ENCODE peak calls at places on chromosomes 13 and 19, in seven cellular contexts. One of them, this sample, is unnamed.

GRCh38 chr19:8499048-8499833 is 3.2 kb downstream of the PRAM1 start:
- DNase-seq in iPS-NIHi11: no peak
- DNase-seq in stimulated activated CD4-positive, alpha-beta T cell treated with anti-CD3 and anti-CD28 coated beads, Interleukin-15, amount 100 ng/mL, for 24 hours: no peak
- DNase-seq in skeletal muscle cell: no peak
- DNase-seq in amygdala: no peak
- DNase-seq in activated CD4-positive, alpha-beta T cell treated with anti-CD3 and anti-CD28 coated beads for 24 hours: no peak
- DNase-seq in T-helper 9 cell: no peak
- DNase-seq in this sample: no peak

GRCh38 chr19:13841339-13842293 is 35.3 kb upstream of the NANOS3 start:
- DNase-seq in iPS-NIHi11: no peak
- DNase-seq in stimulated activated CD4-positive, alpha-beta T cell treated with anti-CD3 and anti-CD28 coated beads, Interleukin-15, amount 100 ng/mL, for 24 hours: peak; percentile 57
- DNase-seq in skeletal muscle cell: no peak
- DNase-seq in amygdala: no peak
- DNase-seq in activated CD4-positive, alpha-beta T cell treated with anti-CD3 and anti-CD28 coated beads for 24 hours: no peak
- DNase-seq in T-helper 9 cell: peak; percentile 42
- DNase-seq in this sample: no peak

GRCh38 chr13:77375554-77375953 is 48.7 kb upstream of the MYCBP2 start:
- DNase-seq in iPS-NIHi11: no peak
- DNase-seq in stimulated activated CD4-positive, alpha-beta T cell treated with anti-CD3 and anti-CD28 coated beads, Interleukin-15, amount 100 ng/mL, for 24 hours: no peak
- DNase-seq in skeletal muscle cell: no peak
- DNase-seq in amygdala: no peak
- DNase-seq in activated CD4-positive, alpha-beta T cell treated with anti-CD3 and anti-CD28 coated beads for 24 hours: no peak
- DNase-seq in T-helper 9 cell: no peak
- DNase-seq in this sample: no peak

GRCh38 chr19:14682084-14682483 is 7.4 kb upstream of the ADGRE3 start:
- DNase-seq in iPS-NIHi11: no peak
- DNase-seq in stimulated activated CD4-positive, alpha-beta T cell treated with anti-CD3 and anti-CD28 coated beads, Interleukin-15, amount 100 ng/mL, for 24 hours: no peak
- DNase-seq in skeletal muscle cell: no peak
- DNase-seq in amygdala: no peak
- DNase-seq in activated CD4-positive, alpha-beta T cell treated with anti-CD3 and anti-CD28 coated beads for 24 hours: no peak
- DNase-seq in T-helper 9 cell: no peak
- DNase-seq in this sample: no peak

GRCh38 chr13:32736648-32737047 is 150.4 kb downstream of the PDS5B start:
- DNase-seq in iPS-NIHi11: no peak
- DNase-seq in stimulated activated CD4-positive, alpha-beta T cell treated with anti-CD3 and anti-CD28 coated beads, Interleukin-15, amount 100 ng/mL, for 24 hours: no peak
- DNase-seq in skeletal muscle cell: no peak
- DNase-seq in amygdala: no peak
- DNase-seq in activated CD4-positive, alpha-beta T cell treated with anti-CD3 and anti-CD28 coated beads for 24 hours: no peak
- DNase-seq in T-helper 9 cell: no peak
- DNase-seq in this sample: no peak

GRCh38 chr13:49444517-49445395 is 682 bp downstream of the SETDB2 start:
- DNase-seq in iPS-NIHi11: peak; percentile 14
- DNase-seq in stimulated activated CD4-positive, alpha-beta T cell treated with anti-CD3 and anti-CD28 coated beads, Interleukin-15, amount 100 ng/mL, for 24 hours: peak; percentile 14
- DNase-seq in skeletal muscle cell: no peak
- DNase-seq in amygdala: no peak
- DNase-seq in activated CD4-positive, alpha-beta T cell treated with anti-CD3 and anti-CD28 coated beads for 24 hours: peak; percentile 16
- DNase-seq in T-helper 9 cell: no peak
- DNase-seq in this sample: no peak

GRCh38 chr13:25602206-25602605 is 230.4 kb downstream of the ATP8A2 start:
- DNase-seq in iPS-NIHi11: peak; percentile 13
- DNase-seq in stimulated activated CD4-positive, alpha-beta T cell treated with anti-CD3 and anti-CD28 coated beads, Interleukin-15, amount 100 ng/mL, for 24 hours: no peak
- DNase-seq in skeletal muscle cell: no peak
- DNase-seq in amygdala: no peak
- DNase-seq in activated CD4-positive, alpha-beta T cell treated with anti-CD3 and anti-CD28 coated beads for 24 hours: no peak
- DNase-seq in T-helper 9 cell: no peak
- DNase-seq in this sample: no peak

GRCh38 chr19:46970815-46971214 is 48.8 kb upstream of the NPAS1 start:
- DNase-seq in iPS-NIHi11: no peak
- DNase-seq in stimulated activated CD4-positive, alpha-beta T cell treated with anti-CD3 and anti-CD28 coated beads, Interleukin-15, amount 100 ng/mL, for 24 hours: no peak
- DNase-seq in skeletal muscle cell: no peak
- DNase-seq in amygdala: no peak
- DNase-seq in activated CD4-positive, alpha-beta T cell treated with anti-CD3 and anti-CD28 coated beads for 24 hours: no peak
- DNase-seq in T-helper 9 cell: no peak
- DNase-seq in this sample: no peak

GRCh38 chr19:14416743-14417214 is 2.4 kb downstream of the DDX39A start:
- DNase-seq in iPS-NIHi11: no peak
- DNase-seq in stimulated activated CD4-positive, alpha-beta T cell treated with anti-CD3 and anti-CD28 coated beads, Interleukin-15, amount 100 ng/mL, for 24 hours: no peak
- DNase-seq in skeletal muscle cell: no peak
- DNase-seq in amygdala: no peak
- DNase-seq in activated CD4-positive, alpha-beta T cell treated with anti-CD3 and anti-CD28 coated beads for 24 hours: no peak
- DNase-seq in T-helper 9 cell: no peak
- DNase-seq in this sample: no peak

GRCh38 chr19:43148233-43148632 is 38.1 kb downstream of the PSG5 start:
- DNase-seq in iPS-NIHi11: no peak
- DNase-seq in stimulated activated CD4-positive, alpha-beta T cell treated with anti-CD3 and anti-CD28 coated beads, Interleukin-15, amount 100 ng/mL, for 24 hours: no peak
- DNase-seq in skeletal muscle cell: peak; percentile 13
- DNase-seq in amygdala: no peak
- DNase-seq in activated CD4-positive, alpha-beta T cell treated with anti-CD3 and anti-CD28 coated beads for 24 hours: no peak
- DNase-seq in T-helper 9 cell: no peak
- DNase-seq in this sample: no peak

GRCh38 chr13:100245099-100245498 is 156.2 kb downstream of the PCCA start:
- DNase-seq in iPS-NIHi11: no peak
- DNase-seq in stimulated activated CD4-positive, alpha-beta T cell treated with anti-CD3 and anti-CD28 coated beads, Interleukin-15, amount 100 ng/mL, for 24 hours: no peak
- DNase-seq in skeletal muscle cell: no peak
- DNase-seq in amygdala: no peak
- DNase-seq in activated CD4-positive, alpha-beta T cell treated with anti-CD3 and anti-CD28 coated beads for 24 hours: no peak
- DNase-seq in T-helper 9 cell: no peak
- DNase-seq in this sample: no peak

GRCh38 chr19:46618670-46619231 is 6.1 kb downstream of the PTGIR start:
- DNase-seq in iPS-NIHi11: no peak
- DNase-seq in stimulated activated CD4-positive, alpha-beta T cell treated with anti-CD3 and anti-CD28 coated beads, Interleukin-15, amount 100 ng/mL, for 24 hours: no peak
- DNase-seq in skeletal muscle cell: no peak
- DNase-seq in amygdala: no peak
- DNase-seq in activated CD4-positive, alpha-beta T cell treated with anti-CD3 and anti-CD28 coated beads for 24 hours: no peak
- DNase-seq in T-helper 9 cell: no peak
- DNase-seq in this sample: no peak

GRCh38 chr13:79742923-79743322 is 262.0 kb downstream of the NDFIP2 start:
- DNase-seq in iPS-NIHi11: no peak
- DNase-seq in stimulated activated CD4-positive, alpha-beta T cell treated with anti-CD3 and anti-CD28 coated beads, Interleukin-15, amount 100 ng/mL, for 24 hours: no peak
- DNase-seq in skeletal muscle cell: no peak
- DNase-seq in amygdala: no peak
- DNase-seq in activated CD4-positive, alpha-beta T cell treated with anti-CD3 and anti-CD28 coated beads for 24 hours: no peak
- DNase-seq in T-helper 9 cell: no peak
- DNase-seq in this sample: no peak

GRCh38 chr13:108361769-108362168 is 92.3 kb downstream of the TNFSF13B start:
- DNase-seq in iPS-NIHi11: no peak
- DNase-seq in stimulated activated CD4-positive, alpha-beta T cell treated with anti-CD3 and anti-CD28 coated beads, Interleukin-15, amount 100 ng/mL, for 24 hours: no peak
- DNase-seq in skeletal muscle cell: no peak
- DNase-seq in amygdala: no peak
- DNase-seq in activated CD4-positive, alpha-beta T cell treated with anti-CD3 and anti-CD28 coated beads for 24 hours: no peak
- DNase-seq in T-helper 9 cell: no peak
- DNase-seq in this sample: no peak

GRCh38 chr19:8484331-8484894 is 18.0 kb downstream of the PRAM1 start:
- DNase-seq in iPS-NIHi11: no peak
- DNase-seq in stimulated activated CD4-positive, alpha-beta T cell treated with anti-CD3 and anti-CD28 coated beads, Interleukin-15, amount 100 ng/mL, for 24 hours: no peak
- DNase-seq in skeletal muscle cell: no peak
- DNase-seq in amygdala: peak; percentile 12
- DNase-seq in activated CD4-positive, alpha-beta T cell treated with anti-CD3 and anti-CD28 coated beads for 24 hours: no peak
- DNase-seq in T-helper 9 cell: no peak
- DNase-seq in this sample: no peak

GRCh38 chr13:106138620-106139019 is 396.8 kb downstream of the EFNB2 start:
- DNase-seq in iPS-NIHi11: no peak
- DNase-seq in stimulated activated CD4-positive, alpha-beta T cell treated with anti-CD3 and anti-CD28 coated beads, Interleukin-15, amount 100 ng/mL, for 24 hours: no peak
- DNase-seq in skeletal muscle cell: no peak
- DNase-seq in amygdala: no peak
- DNase-seq in activated CD4-positive, alpha-beta T cell treated with anti-CD3 and anti-CD28 coated beads for 24 hours: no peak
- DNase-seq in T-helper 9 cell: no peak
- DNase-seq in this sample: no peak

GRCh38 chr13:45196622-45197021 is 4.2 kb downstream of the KCTD4 start:
- DNase-seq in iPS-NIHi11: no peak
- DNase-seq in stimulated activated CD4-positive, alpha-beta T cell treated with anti-CD3 and anti-CD28 coated beads, Interleukin-15, amount 100 ng/mL, for 24 hours: no peak
- DNase-seq in skeletal muscle cell: no peak
- DNase-seq in amygdala: no peak
- DNase-seq in activated CD4-positive, alpha-beta T cell treated with anti-CD3 and anti-CD28 coated beads for 24 hours: no peak
- DNase-seq in T-helper 9 cell: no peak
- DNase-seq in this sample: no peak

GRCh38 chr19:923551-924211 is 2.2 kb upstream of the ARID3A start:
- DNase-seq in iPS-NIHi11: no peak
- DNase-seq in stimulated activated CD4-positive, alpha-beta T cell treated with anti-CD3 and anti-CD28 coated beads, Interleukin-15, amount 100 ng/mL, for 24 hours: no peak
- DNase-seq in skeletal muscle cell: no peak
- DNase-seq in amygdala: no peak
- DNase-seq in activated CD4-positive, alpha-beta T cell treated with anti-CD3 and anti-CD28 coated beads for 24 hours: no peak
- DNase-seq in T-helper 9 cell: no peak
- DNase-seq in this sample: no peak

GRCh38 chr13:112918746-112919145 is 50.3 kb upstream of the MCF2L start:
- DNase-seq in iPS-NIHi11: no peak
- DNase-seq in stimulated activated CD4-positive, alpha-beta T cell treated with anti-CD3 and anti-CD28 coated beads, Interleukin-15, amount 100 ng/mL, for 24 hours: no peak
- DNase-seq in skeletal muscle cell: no peak
- DNase-seq in amygdala: no peak
- DNase-seq in activated CD4-positive, alpha-beta T cell treated with anti-CD3 and anti-CD28 coated beads for 24 hours: no peak
- DNase-seq in T-helper 9 cell: no peak
- DNase-seq in this sample: no peak

GRCh38 chr19:8085606-8086464 is 33.3 kb downstream of the CCL25 start:
- DNase-seq in iPS-NIHi11: peak; percentile 73
- DNase-seq in stimulated activated CD4-positive, alpha-beta T cell treated with anti-CD3 and anti-CD28 coated beads, Interleukin-15, amount 100 ng/mL, for 24 hours: peak; percentile 21
- DNase-seq in skeletal muscle cell: no peak
- DNase-seq in amygdala: no peak
- DNase-seq in activated CD4-positive, alpha-beta T cell treated with anti-CD3 and anti-CD28 coated beads for 24 hours: no peak
- DNase-seq in T-helper 9 cell: no peak
- DNase-seq in this sample: no peak

GRCh38 chr19:40407714-40408600 is 5.2 kb downstream of the PRX start:
- DNase-seq in iPS-NIHi11: no peak
- DNase-seq in stimulated activated CD4-positive, alpha-beta T cell treated with anti-CD3 and anti-CD28 coated beads, Interleukin-15, amount 100 ng/mL, for 24 hours: no peak
- DNase-seq in skeletal muscle cell: no peak
- DNase-seq in amygdala: no peak
- DNase-seq in activated CD4-positive, alpha-beta T cell treated with anti-CD3 and anti-CD28 coated beads for 24 hours: no peak
- DNase-seq in T-helper 9 cell: no peak
- DNase-seq in this sample: no peak

GRCh38 chr13:112363867-112364528 is 12.2 kb upstream of the SPACA7 start:
- DNase-seq in iPS-NIHi11: no peak
- DNase-seq in stimulated activated CD4-positive, alpha-beta T cell treated with anti-CD3 and anti-CD28 coated beads, Interleukin-15, amount 100 ng/mL, for 24 hours: no peak
- DNase-seq in skeletal muscle cell: no peak
- DNase-seq in amygdala: no peak
- DNase-seq in activated CD4-positive, alpha-beta T cell treated with anti-CD3 and anti-CD28 coated beads for 24 hours: no peak
- DNase-seq in T-helper 9 cell: no peak
- DNase-seq in this sample: no peak

GRCh38 chr19:37691881-37692504 is 27.6 kb downstream of the ZNF607 start:
- DNase-seq in iPS-NIHi11: peak; percentile 83
- DNase-seq in stimulated activated CD4-positive, alpha-beta T cell treated with anti-CD3 and anti-CD28 coated beads, Interleukin-15, amount 100 ng/mL, for 24 hours: peak; percentile 87
- DNase-seq in skeletal muscle cell: peak; percentile 73
- DNase-seq in amygdala: peak; percentile 86
- DNase-seq in activated CD4-positive, alpha-beta T cell treated with anti-CD3 and anti-CD28 coated beads for 24 hours: peak; percentile 57
- DNase-seq in T-helper 9 cell: peak; percentile 54
- DNase-seq in this sample: peak; percentile 49

This sample was measured in GM12891.